ENCODE peak calls at places on chromosomes 5 and 9, in ten cellular contexts. V is cardiac muscle cell, F is body of pancreas, U is neural progenitor cell, L is Panc1, E is H9, C is Karpas-422, M is GM12878, G is MM.1S, H is IMR-90. P is an unnamed sample.

GRCh38 chr9:76873056-76873792 is 32.7 kb downstream of the PRUNE2 start:
- DNase-seq in V (peak; percentile 49), F (no peak), U (peak; percentile 91), L (no peak), E (peak; percentile 69), C (no peak), M (no peak), G (no peak), H (no peak), P (peak; percentile 45)

GRCh38 chr9:113541019-113541900 is 77.7 kb downstream of the RGS3 start:
- DNase-seq in V (peak; percentile 70), F (peak; percentile 45), U (peak; percentile 87), L (no peak), E (peak; percentile 88), C (peak; percentile 88), M (no peak), G (no peak), H (peak; percentile 55), P (peak; percentile 68)

GRCh38 chr9:106921341-106921899 is 58.5 kb downstream of the ZNF462 start:
- DNase-seq in V (peak; percentile 94), F (no peak), U (peak; percentile 21), L (no peak), E (no peak), C (peak; percentile 48), M (no peak), G (peak; percentile 90), H (peak; percentile 84), P (no peak)

GRCh38 chr5:123700624-123701023 is 188.6 kb downstream of the CSNK1G3 start:
- DNase-seq in V (peak; percentile 98), F (no peak), U (no peak), L (peak; percentile 63), E (no peak), C (no peak), M (no peak), G (no peak), H (peak; percentile 96), P (no peak)

GRCh38 chr9:109477269-109478203 is 20.6 kb downstream of the PTPN3 start:
- DNase-seq in V (no peak), F (peak; percentile 98), U (no peak), L (no peak), E (no peak), C (no peak), M (peak; percentile 24), G (no peak), H (no peak), P (no peak)

GRCh38 chr5:90386099-90386710 is 23.4 kb downstream of the CETN3 start:
- DNase-seq in V (peak; percentile 34), F (no peak), U (no peak), L (no peak), E (no peak), C (peak; percentile 73), M (no peak), G (peak; percentile 28), H (peak; percentile 19), P (no peak)

GRCh38 chr9:70491798-70492736 is 77.6 kb upstream of the KLF9 start:
- DNase-seq in V (peak; percentile 68), F (no peak), U (no peak), L (no peak), E (no peak), C (no peak), M (no peak), G (no peak), H (no peak), P (no peak)

GRCh38 chr9:36317766-36318165 is 59.5 kb upstream of the GNE start:
- DNase-seq in V (no peak), F (peak; percentile 62), U (no peak), L (no peak), E (no peak), C (no peak), M (no peak), G (no peak), H (no peak), P (no peak)

GRCh38 chr5:26647781-26648180 is 390.6 kb downstream of the CDH9 start:
- DNase-seq in V (no peak), F (no peak), U (no peak), L (no peak), E (no peak), C (no peak), M (no peak), G (no peak), H (no peak), P (no peak)

GRCh38 chr5:4994994-4995393 is 145.1 kb upstream of the ADAMTS16 start:
- DNase-seq in V (peak; percentile 6), F (no peak), U (no peak), L (no peak), E (no peak), C (no peak), M (no peak), G (no peak), H (peak; percentile 1), P (no peak)

GRCh38 chr5:63555874-63556273 is 406.4 kb downstream of the HTR1A start:
- DNase-seq in V (no peak), F (no peak), U (no peak), L (no peak), E (no peak), C (no peak), M (no peak), G (no peak), H (no peak), P (no peak)

GRCh38 chr5:78964889-78965288 is 20.2 kb downstream of the ARSB start:
- DNase-seq in V (peak; percentile 84), F (no peak), U (peak; percentile 55), L (peak; percentile 54), E (no peak), C (peak; percentile 49), M (no peak), G (peak; percentile 66), H (peak; percentile 83), P (no peak)

GRCh38 chr5:149596712-149597111 is 15.4 kb downstream of the ARHGEF37 start:
- DNase-seq in V (no peak), F (no peak), U (no peak), L (no peak), E (no peak), C (no peak), M (no peak), G (no peak), H (no peak), P (no peak)
- H3K27ac ChIP-seq in V (no peak overlapping the region), F (no peak overlapping the region), U (no peak overlapping the region), L (no peak overlapping the region), E (no peak overlapping the region), C (peak overlapping the region; percentile 80), M (no peak overlapping the region), G (no peak overlapping the region), H (no peak overlapping the region), P (no peak overlapping the region)

GRCh38 chr9:21833090-21833801 is 30.8 kb downstream of the MTAP start:
- DNase-seq in V (no peak), F (no peak), U (no peak), L (no peak), E (no peak), C (peak; percentile 65), M (peak; percentile 61), G (no peak), H (no peak), P (no peak)
- H3K4me1 ChIP-seq in V (peaks cover 8% of the 10 kb centered on the region), F (peaks cover 9% of the 10 kb centered on the region), U (no peaks in the 10 kb centered on the region), L (no peaks in the 10 kb centered on the region), E (no peaks in the 10 kb centered on the region), C (peaks cover 37% of the 10 kb centered on the region), M (peaks cover 38% of the 10 kb centered on the region), G (no peaks in the 10 kb centered on the region), H (peaks cover 28% of the 10 kb centered on the region), P (no peaks in the 10 kb centered on the region)

DNA sequence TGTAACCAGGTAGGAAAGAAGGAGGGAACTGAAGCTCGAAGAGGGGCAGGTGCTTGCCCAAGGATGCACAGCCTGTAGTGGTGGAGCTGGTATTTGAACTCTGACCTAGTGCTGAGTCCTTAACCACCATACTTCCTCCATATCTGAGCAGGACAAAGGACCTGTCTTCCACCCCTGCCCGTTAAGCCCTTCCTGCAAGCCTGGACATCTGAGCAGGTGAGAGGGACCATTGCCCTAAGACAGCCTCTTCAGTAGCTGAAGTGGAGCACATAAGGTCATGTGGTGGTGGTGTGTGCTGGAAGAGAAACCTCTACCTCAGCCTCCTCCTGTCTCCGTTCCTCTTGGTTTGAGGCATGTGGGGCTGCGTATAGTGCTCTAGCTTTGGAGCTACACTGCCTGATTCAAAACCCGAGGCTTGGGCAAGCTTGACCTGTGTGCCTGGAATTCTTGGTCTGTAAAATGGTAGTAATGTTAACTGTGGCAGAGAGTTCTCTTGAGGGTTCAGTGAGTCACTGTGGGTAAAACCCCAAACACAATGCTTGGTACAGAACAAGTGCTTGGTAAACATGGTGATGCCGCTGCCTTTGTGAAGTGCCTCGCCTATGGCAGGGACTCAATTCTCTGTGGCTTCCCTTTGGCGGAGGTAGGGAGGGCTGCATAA is 7.4 kb downstream of the GALNT10 start:
- DNase-seq in V (peak; percentile 52), F (no peak), U (no peak), L (no peak), E (no peak), C (no peak), M (peak; percentile 53), G (no peak), H (peak; percentile 35), P (no peak)
- H3K27ac ChIP-seq in V (no peak overlapping the region), F (no peak overlapping the region), U (no peak overlapping the region), L (no peak overlapping the region), E (no peak overlapping the region), C (no peak overlapping the region), M (no peak overlapping the region), G (no peak overlapping the region), H (peak overlapping the region; percentile 35), P (no peak overlapping the region)

GRCh38 chr9:134796882-134797281 is 83.7 kb upstream of the FCN2 start:
- DNase-seq in V (no peak), F (no peak), U (no peak), L (no peak), E (no peak), C (no peak), M (no peak), G (no peak), H (no peak), P (no peak)

GRCh38 chr9:134793281-134793680 is 87.3 kb upstream of the FCN2 start:
- DNase-seq in V (no peak), F (no peak), U (no peak), L (no peak), E (no peak), C (no peak), M (no peak), G (no peak), H (no peak), P (no peak)

GRCh38 chr9:134791009-134791408 is 89.6 kb upstream of the FCN2 start:
- DNase-seq in V (no peak), F (no peak), U (no peak), L (no peak), E (no peak), C (no peak), M (no peak), G (no peak), H (no peak), P (no peak)

GRCh38 chr9:134792627-134793026 is 88.0 kb upstream of the FCN2 start:
- DNase-seq in V (no peak), F (no peak), U (no peak), L (no peak), E (no peak), C (no peak), M (no peak), G (no peak), H (no peak), P (no peak)

DNA sequence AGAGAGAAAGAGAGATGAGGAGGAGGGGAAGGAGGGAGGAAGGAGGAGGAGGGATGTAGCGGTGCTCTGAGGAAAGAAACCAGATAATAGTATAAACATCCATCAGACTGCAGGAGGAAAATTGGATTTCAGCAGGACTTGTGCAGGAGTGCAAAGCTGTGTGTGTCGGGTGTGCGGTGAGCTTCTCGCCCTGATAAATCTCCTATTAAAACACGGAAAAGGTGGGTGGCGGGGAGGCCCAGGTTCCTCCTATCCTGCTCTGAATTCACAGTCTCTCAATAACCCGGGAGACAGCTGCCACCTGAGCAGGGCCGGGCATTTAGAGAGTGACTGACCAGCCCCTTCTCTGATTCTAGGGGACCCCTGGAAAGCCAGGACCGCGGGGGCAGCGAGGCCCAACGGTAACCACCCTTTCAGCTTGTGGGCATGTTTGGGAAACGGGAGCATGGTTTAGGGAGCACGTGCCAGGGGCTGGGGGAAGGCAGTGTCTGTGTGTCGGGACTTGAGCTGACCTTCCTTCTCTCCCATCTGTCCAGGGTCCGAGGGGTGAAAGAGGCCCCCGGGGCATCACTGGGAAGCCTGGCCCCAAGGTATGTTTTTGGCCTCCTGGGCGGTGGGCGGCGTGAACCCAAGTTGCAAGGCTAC is 85.8 kb upstream of the FCN2 start:
- DNase-seq in V (no peak), F (no peak), U (no peak), L (no peak), E (no peak), C (no peak), M (no peak), G (no peak), H (no peak), P (no peak)
- H3K4me1 ChIP-seq in V (peaks cover 2% of the 10 kb centered on the region), F (no peaks in the 10 kb centered on the region), U (no peaks in the 10 kb centered on the region), L (no peaks in the 10 kb centered on the region), E (no peaks in the 10 kb centered on the region), C (no peaks in the 10 kb centered on the region), M (no peaks in the 10 kb centered on the region), G (no peaks in the 10 kb centered on the region), H (no peaks in the 10 kb centered on the region), P (no peaks in the 10 kb centered on the region)

P was measured in iPS DF 6.9.